ENCODE peak calls at places on chromosomes 3 and 15, in eight cellular contexts. N is cardiac muscle cell; B is CD4-positive, CD25-positive, alpha-beta regulatory T cell; S is hepatocyte; J is breast epithelium; K is tibial artery; Y is adrenal gland; V is spleen. H is an unnamed sample. For H3K36me3, the result is how much of the 10 kb centered on the place peaks cover.

GRCh38 chr3:45043715-45044299 is 17.7 kb downstream of the CLEC3B start:
- DNase-seq in N (no peak), B (no peak), S (peak), J (no peak), K (no peak), Y (no peak), V (no peak), H (no peak)

GRCh38 chr3:107797586-107797985 is 274.8 kb downstream of the BBX start:
- DNase-seq in N (no peak), B (no peak), S (no peak), J (no peak), K (no peak), Y (no peak), V (no peak), H (no peak)

GRCh38 chr3:81483046-81483445 is 278.4 kb downstream of the GBE1 start:
- DNase-seq in N (no peak), B (no peak), S (no peak), J (no peak), K (no peak), Y (no peak), V (no peak), H (no peak)

GRCh38 chr3:33883538-33884203 is 85.2 kb downstream of the PDCD6IP start:
- DNase-seq in N (peak), B (peak), S (peak), J (no peak), K (no peak), Y (no peak), V (no peak), H (no peak)

GRCh38 chr3:183911087-183911486 is 26.4 kb upstream of the PARL start:
- DNase-seq in N (no peak), B (no peak), S (no peak), J (no peak), K (no peak), Y (no peak), V (no peak), H (no peak)

GRCh38 chr15:43253431-43254403 is 13.0 kb downstream of the TGM5 start:
- DNase-seq in N (no peak), B (peak), S (no peak), J (no peak), K (no peak), Y (no peak), V (peak), H (peak)

GRCh38 chr3:166284994-166285393 is 447.8 kb upstream of the BCHE start:
- DNase-seq in N (no peak), B (no peak), S (peak), J (no peak), K (no peak), Y (no peak), V (no peak), H (no peak)

GRCh38 chr15:80694624-80695098 is 449 bp upstream of the ABHD17C start:
- DNase-seq in N (peak), B (peak), S (no peak), J (no peak), K (no peak), Y (no peak), V (peak), H (no peak)

GRCh38 chr15:45134682-45135604 is 5.1 kb downstream of the DUOX1 start:
- DNase-seq in N (peak), B (no peak), S (peak), J (no peak), K (no peak), Y (no peak), V (no peak), H (no peak)

GRCh38 chr3:35707904-35708303 is 68.6 kb downstream of the ARPP21 start:
- DNase-seq in N (no peak), B (no peak), S (no peak), J (no peak), K (no peak), Y (no peak), V (no peak), H (no peak)

GRCh38 chr3:182794455-182794773 is 1.1 kb downstream of the ATP11B start:
- DNase-seq in N (no peak), B (no peak), S (no peak), J (no peak), K (no peak), Y (no peak), V (no peak), H (no peak)

GRCh38 chr3:108494862-108495531 is 15.4 kb downstream of the MYH15 start:
- DNase-seq in N (no peak), B (no peak), S (no peak), J (no peak), K (no peak), Y (no peak), V (no peak), H (no peak)

GRCh38 chr15:57403007-57403406 is 26.7 kb downstream of the CGNL1 start:
- DNase-seq in N (no peak), B (no peak), S (no peak), J (no peak), K (no peak), Y (no peak), V (no peak), H (no peak)

GRCh38 chr15:35243758-35244157 is 158.7 kb upstream of the NANOGP8 start:
- DNase-seq in N (no peak), B (no peak), S (no peak), J (no peak), K (no peak), Y (no peak), V (no peak), H (no peak)

GRCh38 chr3:64916192-64916798 is 228.5 kb upstream of the ADAMTS9 start:
- DNase-seq in N (peak), B (no peak), S (no peak), J (no peak), K (no peak), Y (no peak), V (no peak), H (no peak)

GRCh38 chr3:72756900-72757299 is 91.3 kb downstream of the SHQ1 start:
- DNase-seq in N (no peak), B (peak), S (no peak), J (no peak), K (no peak), Y (no peak), V (no peak), H (peak)

GRCh38 chr15:41219381-41219780 is 11.2 kb downstream of the EXD1 start:
- DNase-seq in N (no peak), B (no peak), S (no peak), J (no peak), K (no peak), Y (no peak), V (no peak), H (no peak)

GRCh38 chr3:129952956-129953355 is 21.6 kb upstream of the TRH start:
- DNase-seq in N (no peak), B (no peak), S (no peak), J (no peak), K (no peak), Y (no peak), V (no peak), H (no peak)

GRCh38 chr3:45597581-45597980 is 3.0 kb downstream of the LIMD1 start:
- DNase-seq in N (no peak), B (no peak), S (no peak), J (no peak), K (peak), Y (no peak), V (peak), H (no peak)

GRCh38 chr15:60840306-60840702 is 361.4 kb upstream of the ICE2 start:
- DNase-seq in N (no peak), B (no peak), S (peak), J (no peak), K (no peak), Y (no peak), V (no peak), H (no peak)

GRCh38 chr3:124851136-124851535 is 36.0 kb downstream of the ITGB5 start:
- DNase-seq in N (no peak), B (no peak), S (no peak), J (no peak), K (no peak), Y (no peak), V (no peak), H (no peak)

GRCh38 chr3:24128195-24129005 is 183.3 kb downstream of the NR1D2 start:
- DNase-seq in N (no peak), B (no peak), S (no peak), J (no peak), K (no peak), Y (no peak), V (no peak), H (no peak)

GRCh38 chr3:67415504-67415903 is 238.9 kb downstream of the SUCLG2 start:
- DNase-seq in N (no peak), B (no peak), S (no peak), J (no peak), K (no peak), Y (no peak), V (no peak), H (no peak)

GRCh38 chr3:197830308-197830966 is 39.4 kb downstream of the LRCH3 start:
- DNase-seq in N (no peak), B (no peak), S (no peak), J (no peak), K (no peak), Y (no peak), V (no peak), H (no peak)

GRCh38 chr3:164231718-164232117 is 846.6 kb downstream of the SI start:
- DNase-seq in N (no peak), B (no peak), S (no peak), J (no peak), K (no peak), Y (no peak), V (no peak), H (no peak)

GRCh38 chr15:78210349-78210717 is 24.0 kb downstream of the ACSBG1 start:
- DNase-seq in N (no peak), B (no peak), S (no peak), J (peak), K (no peak), Y (peak), V (no peak), H (no peak)

GRCh38 chr3:139388961-139389551 is 391 bp downstream of the COPB2 start:
- DNase-seq in N (no peak), B (peak), S (no peak), J (no peak), K (no peak), Y (no peak), V (no peak), H (no peak)

GRCh38 chr3:16912400-16913263 is 27.9 kb downstream of the PLCL2 start:
- DNase-seq in N (no peak), B (no peak), S (no peak), J (no peak), K (no peak), Y (no peak), V (no peak), H (peak)

GRCh38 chr3:196344663-196345062 is 6.5 kb upstream of the TM4SF19 start:
- DNase-seq in N (no peak), B (no peak), S (no peak), J (no peak), K (no peak), Y (no peak), V (no peak), H (no peak)
- H3K4me3 ChIP-seq in N (no peak), B (no peak), S (no peak), J (no peak), K (no peak), Y (no peak), V (no peak), H (no peak)

DNA sequence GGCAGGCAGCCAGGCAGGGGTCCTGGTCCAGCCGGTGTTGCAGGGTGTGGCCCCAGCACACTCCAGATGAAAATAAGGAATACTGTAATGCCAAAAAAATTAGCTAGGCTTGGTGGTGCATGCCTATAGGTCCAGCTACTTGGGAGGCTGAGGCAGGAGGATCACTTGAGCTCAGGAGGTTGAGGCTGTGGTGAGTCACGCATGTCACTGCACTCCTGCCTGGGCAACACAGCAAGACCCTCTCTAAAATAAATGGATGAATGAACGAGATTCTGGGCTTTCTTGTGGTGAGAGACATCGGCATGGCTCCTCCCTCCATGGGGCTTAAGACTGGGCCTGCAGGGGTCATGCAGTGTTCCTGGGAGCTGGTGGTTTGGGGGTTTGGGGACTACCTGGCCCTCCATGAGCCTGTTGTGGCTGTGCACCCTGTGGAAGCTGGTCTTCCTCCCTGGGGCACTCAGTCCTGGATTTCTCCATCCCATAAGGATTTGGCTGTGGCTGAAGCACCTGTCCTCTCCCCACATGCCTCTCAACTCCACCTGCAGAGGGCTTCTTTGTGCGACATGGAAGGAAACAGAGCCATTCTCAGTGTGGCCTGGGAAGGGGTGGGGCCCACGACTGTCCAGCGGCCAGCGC is 7.6 kb upstream of the RCCD1 start:
- DNase-seq in N (no peak), B (no peak), S (no peak), J (no peak), K (no peak), Y (no peak), V (no peak), H (no peak)
- H3K36me3 ChIP-seq in N (half or more), B (half or more), S (under half), J (under half), K (half or more), Y (half or more), V (half or more), H (under half)

GRCh38 chr3:15207836-15208504 is 1.9 kb downstream of the CAPN7 start:
- DNase-seq in N (no peak), B (no peak), S (no peak), J (no peak), K (no peak), Y (no peak), V (no peak), H (no peak)
- H3K4me3 ChIP-seq in N (peak), B (peak), S (peak), J (peak), K (peak), Y (no peak), V (peak), H (peak)

GRCh38 chr3:51646091-51646490 is 25.0 kb upstream of the TEX264 start:
- DNase-seq in N (no peak), B (no peak), S (no peak), J (no peak), K (no peak), Y (no peak), V (no peak), H (no peak)
- H3K36me3 ChIP-seq in N (half or more), B (half or more), S (under half), J (under half), K (half or more), Y (half or more), V (half or more), H (under half)